ENCODE peak calls at places on chromosomes 5 and 9, in six cellular contexts. G, N, B, K, C and W are unnamed samples.

GRCh38 chr9:109945571-109945970 is 165.6 kb downstream of the PALM2AKAP2 start:
- DNase-seq in G (no peak), N (no peak), K (no peak), C (no peak), B (no peak), W (no peak)

GRCh38 chr5:64292611-64293215 is 127.1 kb downstream of the RNF180 start:
- DNase-seq in N (no peak), B (no peak), G (no peak), C (no peak), K (no peak), W (no peak)

GRCh38 chr9:94949330-94949729 is 222.8 kb downstream of the AOPEP start:
- DNase-seq in C (no peak), G (no peak), K (no peak), N (no peak), B (no peak), W (no peak)

GRCh38 chr5:8522635-8523034 is 653.7 kb downstream of the MTRR start:
- DNase-seq in N (no peak), G (no peak), C (no peak), K (no peak), B (no peak), W (no peak)

GRCh38 chr9:112836394-112836793 is 54.3 kb downstream of the SLC46A2 start:
- DNase-seq in G (no peak), B (no peak), N (no peak), C (no peak), K (no peak), W (no peak)

GRCh38 chr5:2185646-2186471 is 303.1 kb upstream of the IRX4 start:
- DNase-seq in K (no peak), N (no peak), G (peak), B (no peak), C (no peak), W (no peak)

GRCh38 chr5:127812570-127812969 is 109.4 kb downstream of the CCDC192 start:
- DNase-seq in B (no peak), C (no peak), N (no peak), K (no peak), G (no peak), W (no peak)

GRCh38 chr5:143543358-143544255 is 140.1 kb upstream of the NR3C1 start:
- DNase-seq in G (no peak), K (no peak), C (no peak), N (no peak), B (no peak), W (no peak)

GRCh38 chr9:98861881-98862501 is 54.5 kb downstream of the GALNT12 start:
- DNase-seq in C (peak), G (no peak), N (no peak), B (no peak), K (no peak), W (no peak)

GRCh38 chr9:37453827-37454226 is 11.4 kb downstream of the ZBTB5 start:
- DNase-seq in K (no peak), C (no peak), N (no peak), B (no peak), G (no peak), W (no peak)

GRCh38 chr5:137858223-137858916 is 9.3 kb upstream of the MYOT start:
- DNase-seq in K (no peak), C (no peak), B (no peak), G (no peak), N (no peak), W (peak)

GRCh38 chr5:137856201-137856600 is 11.5 kb upstream of the MYOT start:
- DNase-seq in C (no peak), B (no peak), G (no peak), N (no peak), K (no peak), W (peak)

GRCh38 chr5:137856916-137857862 is 10.5 kb upstream of the MYOT start:
- DNase-seq in G (no peak), C (no peak), B (no peak), K (no peak), N (no peak), W (no peak)

GRCh38 chr5:137862251-137862650 is 5.4 kb upstream of the MYOT start:
- DNase-seq in N (no peak), K (no peak), B (no peak), C (no peak), G (no peak), W (no peak)

GRCh38 chr5:137858954-137859353 is 8.7 kb upstream of the MYOT start:
- DNase-seq in K (no peak), G (no peak), C (no peak), B (no peak), N (no peak), W (no peak)
- H3K4me3 ChIP-seq in K (peak), G (no peak), C (no peak), B (no peak), N (no peak), W (no peak)

GRCh38 chr5:108381955-108382783 is at the start of gene FBXL17:
- DNase-seq in K (peak), G (peak), B (peak), N (peak), C (peak), W (peak)

GRCh38 chr5:108380531-108381021 is 1.3 kb downstream of the FBXL17 start:
- DNase-seq in N (peak), K (peak), C (no peak), B (peak), G (peak), W (peak)

GRCh38 chr5:108381034-108381954 is 604 bp downstream of the FBXL17 start:
- DNase-seq in C (no peak), K (peak), G (peak), B (peak), N (peak), W (peak)

GRCh38 chr5:108384741-108385140 is 2.8 kb upstream of the FBXL17 start:
- DNase-seq in B (no peak), G (no peak), K (no peak), N (no peak), C (no peak), W (no peak)

GRCh38 chr5:108382784-108383358 is 973 bp upstream of the FBXL17 start:
- DNase-seq in B (no peak), K (no peak), C (no peak), G (no peak), N (no peak), W (no peak)
- H3K4me3 ChIP-seq in B (peak), K (peak), C (peak), G (peak), N (peak), W (peak)

DNA sequence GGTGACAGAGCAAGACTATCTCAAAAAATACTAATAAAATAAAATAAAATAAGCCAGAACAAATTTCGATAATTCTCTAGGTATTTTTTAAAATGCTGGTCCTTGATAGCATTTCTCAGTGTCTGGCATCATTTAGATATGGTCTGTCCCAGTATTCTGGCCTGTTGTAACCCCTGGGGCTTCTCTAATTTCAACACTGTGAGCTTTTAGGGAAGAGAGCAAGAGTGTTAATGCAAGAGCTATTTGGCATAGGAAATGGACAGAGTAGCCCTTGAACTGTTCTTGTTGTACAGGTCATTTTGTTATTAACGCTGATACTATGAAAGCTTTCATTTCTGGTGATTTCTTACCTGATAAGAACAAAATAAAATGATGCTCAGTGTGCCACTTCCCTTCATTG is 112.2 kb upstream of the ZNF608 start:
- DNase-seq in C (no peak), K (no peak), G (no peak), B (no peak), N (no peak), W (no peak)
- H3K4me3 ChIP-seq in C (no peak), K (no peak), G (no peak), B (no peak), N (no peak), W (no peak)

GRCh38 chr5:83720805-83721431 is at the start of gene HAPLN1:
- DNase-seq in C (no peak), B (no peak), G (no peak), N (no peak), K (no peak), W (no peak)
- H3K4me3 ChIP-seq in C (peak), B (peak), G (peak), N (peak), K (peak), W (no peak)

GRCh38 chr9:22005083-22005699 is 3.9 kb downstream of the CDKN2B start:
- DNase-seq in B (no peak), N (peak), K (no peak), C (no peak), G (no peak), W (no peak)
- H3K4me3 ChIP-seq in B (no peak), N (peak), K (no peak), C (peak), G (no peak), W (no peak)

GRCh38 chr5:72842816-72843215 is 26.4 kb downstream of the TNPO1 start:
- DNase-seq in B (no peak), C (no peak), G (peak), K (no peak), N (no peak), W (no peak)
- H3K4me3 ChIP-seq in B (no peak), C (no peak), G (no peak), K (no peak), N (no peak), W (no peak)

GRCh38 chr9:121895836-121896544 is 197.1 kb downstream of the TTLL11 start:
- DNase-seq in C (no peak), B (no peak), N (peak), K (peak), G (no peak), W (no peak)

GRCh38 chr9:121897140-121897539 is 196.0 kb downstream of the TTLL11 start:
- DNase-seq in B (no peak), N (no peak), C (no peak), K (no peak), G (no peak), W (no peak)

GRCh38 chr9:121896545-121896943 is 196.6 kb downstream of the TTLL11 start:
- DNase-seq in G (no peak), K (no peak), C (no peak), N (no peak), B (no peak), W (no peak)

GRCh38 chr9:121893787-121894186 is 199.3 kb downstream of the TTLL11 start:
- DNase-seq in C (no peak), B (no peak), K (no peak), G (no peak), N (no peak), W (no peak)

GRCh38 chr9:121895274-121895835 is 197.8 kb downstream of the TTLL11 start:
- DNase-seq in K (no peak), G (no peak), C (no peak), B (no peak), N (no peak), W (no peak)
- H3K4me3 ChIP-seq in K (no peak), G (no peak), C (no peak), B (no peak), N (no peak), W (no peak)

DNA sequence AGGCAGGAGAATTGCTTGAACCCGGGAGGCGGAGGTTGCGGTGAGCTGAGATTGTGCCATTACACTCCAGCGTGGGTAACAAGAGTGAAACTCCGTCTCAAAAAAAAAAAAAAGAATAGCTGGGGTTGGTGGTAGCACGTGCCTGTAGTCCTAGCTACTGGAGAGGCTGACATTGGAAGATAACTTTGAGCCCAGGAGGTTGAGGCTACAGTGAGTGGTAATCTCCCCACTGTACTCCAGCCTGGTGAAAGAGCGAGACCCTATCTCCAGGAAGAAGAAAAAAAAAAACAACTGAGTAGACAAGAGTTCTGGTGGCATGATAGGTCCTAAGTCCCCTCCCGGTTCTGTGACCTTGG is 26.3 kb downstream of the GOLGA2 start:
- DNase-seq in K (no peak), B (no peak), G (no peak), C (no peak), N (no peak), W (no peak)
- H3K4me3 ChIP-seq in K (no peak), B (no peak), G (peak), C (no peak), N (no peak), W (no peak)